ENCODE peak calls at places on chromosomes 7 and 10, in ten cellular contexts. One of them, this sample, is unnamed.

GRCh38 chr7:128114806-128115205 is 83.6 kb upstream of the LRRC4 start:
- DNase-seq in A172: no peak
- DNase-seq in A549: no peak
- DNase-seq in hypothalamus: no peak
- DNase-seq in neural progenitor cell: no peak
- DNase-seq in HT1080: no peak
- DNase-seq in tibial nerve: no peak
- DNase-seq in SK-MEL-5: no peak
- DNase-seq in T47D: no peak
- DNase-seq in activated CD4-positive, CD25-positive, alpha-beta regulatory T cell: no peak
- DNase-seq in this sample: no peak

GRCh38 chr10:15210521-15210920 is 42.0 kb upstream of the NMT2 start:
- DNase-seq in A172: no peak
- DNase-seq in A549: no peak
- DNase-seq in hypothalamus: no peak
- DNase-seq in neural progenitor cell: no peak
- DNase-seq in HT1080: no peak
- DNase-seq in tibial nerve: no peak
- DNase-seq in SK-MEL-5: no peak
- DNase-seq in T47D: no peak
- DNase-seq in activated CD4-positive, CD25-positive, alpha-beta regulatory T cell: no peak
- DNase-seq in this sample: no peak

GRCh38 chr10:133308431-133309110 is at the start of the genes TUBGCP2 and ZNF511:
- DNase-seq in A172: peak; percentile 44
- DNase-seq in A549: peak; percentile 74
- DNase-seq in hypothalamus: peak; percentile 60
- DNase-seq in neural progenitor cell: peak; percentile 90
- DNase-seq in HT1080: peak; percentile 75
- DNase-seq in tibial nerve: peak; percentile 75
- DNase-seq in SK-MEL-5: peak; percentile 68
- DNase-seq in T47D: peak; percentile 83
- DNase-seq in activated CD4-positive, CD25-positive, alpha-beta regulatory T cell: peak; percentile 85
- DNase-seq in this sample: peak; percentile 78

GRCh38 chr7:129824291-129825004 is 128.3 kb downstream of the UBE2H start:
- DNase-seq in A172: no peak
- DNase-seq in A549: no peak
- DNase-seq in hypothalamus: no peak
- DNase-seq in neural progenitor cell: no peak
- DNase-seq in HT1080: no peak
- DNase-seq in tibial nerve: no peak
- DNase-seq in SK-MEL-5: no peak
- DNase-seq in T47D: no peak
- DNase-seq in activated CD4-positive, CD25-positive, alpha-beta regulatory T cell: no peak
- DNase-seq in this sample: no peak

GRCh38 chr7:49333180-49333881 is 409.0 kb downstream of the CDC14C start:
- DNase-seq in A172: no peak
- DNase-seq in A549: no peak
- DNase-seq in hypothalamus: no peak
- DNase-seq in neural progenitor cell: no peak
- DNase-seq in HT1080: no peak
- DNase-seq in tibial nerve: no peak
- DNase-seq in SK-MEL-5: no peak
- DNase-seq in T47D: no peak
- DNase-seq in activated CD4-positive, CD25-positive, alpha-beta regulatory T cell: no peak
- DNase-seq in this sample: no peak

GRCh38 chr7:109109558-109109957 is 539.9 kb downstream of the DNAJB9 start:
- DNase-seq in A172: no peak
- DNase-seq in A549: no peak
- DNase-seq in hypothalamus: no peak
- DNase-seq in neural progenitor cell: no peak
- DNase-seq in HT1080: no peak
- DNase-seq in tibial nerve: no peak
- DNase-seq in SK-MEL-5: no peak
- DNase-seq in T47D: no peak
- DNase-seq in activated CD4-positive, CD25-positive, alpha-beta regulatory T cell: no peak
- DNase-seq in this sample: no peak

GRCh38 chr10:76201962-76202361 is 770.5 kb downstream of the LRMDA start:
- DNase-seq in A172: no peak
- DNase-seq in A549: no peak
- DNase-seq in hypothalamus: no peak
- DNase-seq in neural progenitor cell: no peak
- DNase-seq in HT1080: no peak
- DNase-seq in tibial nerve: no peak
- DNase-seq in SK-MEL-5: no peak
- DNase-seq in T47D: no peak
- DNase-seq in activated CD4-positive, CD25-positive, alpha-beta regulatory T cell: no peak
- DNase-seq in this sample: no peak

GRCh38 chr10:16904049-16904448 is 86.8 kb upstream of the RSU1 start:
- DNase-seq in A172: no peak
- DNase-seq in A549: no peak
- DNase-seq in hypothalamus: no peak
- DNase-seq in neural progenitor cell: no peak
- DNase-seq in HT1080: no peak
- DNase-seq in tibial nerve: no peak
- DNase-seq in SK-MEL-5: no peak
- DNase-seq in T47D: no peak
- DNase-seq in activated CD4-positive, CD25-positive, alpha-beta regulatory T cell: no peak
- DNase-seq in this sample: no peak

GRCh38 chr7:4842302-4843064 is 19.3 kb downstream of the PAPOLB start:
- DNase-seq in A172: no peak
- DNase-seq in A549: no peak
- DNase-seq in hypothalamus: no peak
- DNase-seq in neural progenitor cell: no peak
- DNase-seq in HT1080: no peak
- DNase-seq in tibial nerve: no peak
- DNase-seq in SK-MEL-5: no peak
- DNase-seq in T47D: peak; percentile 57
- DNase-seq in activated CD4-positive, CD25-positive, alpha-beta regulatory T cell: no peak
- DNase-seq in this sample: no peak

This sample was measured in progenitor cell of endocrine pancreas.